ENCODE peak calls at places on chromosomes 12 and 14, in four cellular contexts. G, U, X and F are unnamed samples.

GRCh38 chr14:89276424-89276975 is 140.5 kb downstream of the FOXN3 start:
- DNase-seq in G (no peak), U (no peak), X (no peak), F (no peak)

GRCh38 chr12:113852273-113852672 is 113.9 kb downstream of the RBM19 start:
- DNase-seq in G (no peak), U (no peak), X (no peak), F (no peak)

GRCh38 chr14:85542623-85543022 is 12.7 kb downstream of the FLRT2 start:
- DNase-seq in G (no peak), U (no peak), X (no peak), F (no peak)

GRCh38 chr12:126506426-126507182 is 1441.4 kb downstream of the AACS start:
- DNase-seq in G (no peak), U (no peak), X (no peak), F (no peak)

GRCh38 chr12:42090899-42091298 is 53.8 kb downstream of the GXYLT1 start:
- DNase-seq in G (no peak), U (no peak), X (no peak), F (no peak)

GRCh38 chr14:91164676-91165075 is 50.8 kb downstream of the DGLUCY start:
- DNase-seq in G (no peak), U (peak; percentile 84), X (no peak), F (no peak)

GRCh38 chr12:7369274-7369729 is 65.4 kb downstream of the ACSM4 start:
- DNase-seq in G (no peak), U (peak; percentile 82), X (no peak), F (peak; percentile 56)

GRCh38 chr14:32419429-32419828 is 90.3 kb downstream of the AKAP6 start:
- DNase-seq in G (no peak), U (no peak), X (no peak), F (no peak)

GRCh38 chr12:110345176-110345651 is 58.3 kb downstream of the ANAPC7 start:
- DNase-seq in G (no peak), U (peak; percentile 69), X (no peak), F (no peak)

GRCh38 chr12:105968025-105968424 is 170.7 kb downstream of the NUAK1 start:
- DNase-seq in G (no peak), U (no peak), X (no peak), F (no peak)

GRCh38 chr12:101967506-101967905 is 90.1 kb downstream of the DRAM1 start:
- DNase-seq in G (no peak), U (no peak), X (no peak), F (no peak)

GRCh38 chr12:32264995-32265394 is 134.4 kb upstream of the FGD4 start:
- DNase-seq in G (no peak), U (no peak), X (no peak), F (no peak)

GRCh38 chr12:49323524-49324097 is 556 bp downstream of the TROAP start:
- DNase-seq in G (no peak), U (peak; percentile 12), X (no peak), F (no peak)

GRCh38 chr14:73249564-73250316 is 12.4 kb downstream of the PAPLN start:
- DNase-seq in G (no peak), U (no peak), X (no peak), F (peak; percentile 51)

GRCh38 chr12:14768823-14769405 is 34.4 kb downstream of the WBP11 start:
- DNase-seq in G (peak; percentile 33), U (no peak), X (peak; percentile 23), F (peak; percentile 76)

GRCh38 chr14:40058916-40059897 is 627.0 kb upstream of the FBXO33 start:
- DNase-seq in G (no peak), U (no peak), X (no peak), F (no peak)

GRCh38 chr12:22626429-22626828 is 1.5 kb downstream of the ETNK1 start:
- DNase-seq in G (no peak), U (no peak), X (no peak), F (no peak)

GRCh38 chr14:106844608-106845285 is 1318.4 kb downstream of the TMEM121 start:
- DNase-seq in G (peak; percentile 58), U (no peak), X (peak; percentile 83), F (peak; percentile 96)

GRCh38 chr12:4796218-4796617 is 76.0 kb downstream of the GALNT8 start:
- DNase-seq in G (no peak), U (no peak), X (no peak), F (no peak)
- H3K4me3 ChIP-seq in G (no peak overlapping the region), U (no peak overlapping the region), X (no peak overlapping the region), F (no peak overlapping the region)

DNA sequence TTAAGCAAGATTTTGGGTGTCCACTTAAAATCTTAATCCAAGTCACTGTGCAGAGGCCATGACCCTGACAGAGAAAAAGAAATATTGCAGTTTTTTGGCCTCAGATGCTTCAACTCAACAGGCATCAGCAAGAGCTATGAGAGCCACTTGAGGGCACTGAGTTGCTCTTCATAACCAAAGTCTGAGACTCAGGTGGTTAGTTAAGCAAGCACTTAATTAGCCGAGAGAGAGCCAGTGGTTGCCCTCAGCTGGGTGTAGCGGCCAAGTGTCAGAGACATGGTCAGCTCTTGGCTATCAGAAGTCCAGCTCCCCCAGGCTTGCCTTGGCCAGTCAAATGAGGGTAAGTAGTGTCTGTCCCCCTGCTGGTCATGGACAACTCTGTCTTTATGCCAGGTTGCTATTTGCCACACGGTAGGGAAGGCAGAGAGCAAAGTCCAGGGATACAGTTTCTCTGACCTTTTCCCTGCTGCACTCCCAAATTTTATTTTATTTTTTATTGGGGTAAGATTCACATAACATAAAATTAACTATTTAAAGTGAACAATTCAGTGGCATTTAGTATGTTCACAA is 9.0 kb upstream of the KRT71 start:
- DNase-seq in G (peak; percentile 41), U (no peak), X (no peak), F (peak; percentile 18)
- TF ChIP-seq CTCF in G (peak; percentile 25), U (no peak), X (no peak), F (no peak)

GRCh38 chr14:105314287-105315185 is at the start of gene PACS2:
- DNase-seq in G (peak; percentile 81), U (no peak), X (peak; percentile 75), F (peak; percentile 92)
- TF ChIP-seq POLR2A in G (peak; percentile 52), U (no peak), X (peak; percentile 30), F (no peak)

DNA sequence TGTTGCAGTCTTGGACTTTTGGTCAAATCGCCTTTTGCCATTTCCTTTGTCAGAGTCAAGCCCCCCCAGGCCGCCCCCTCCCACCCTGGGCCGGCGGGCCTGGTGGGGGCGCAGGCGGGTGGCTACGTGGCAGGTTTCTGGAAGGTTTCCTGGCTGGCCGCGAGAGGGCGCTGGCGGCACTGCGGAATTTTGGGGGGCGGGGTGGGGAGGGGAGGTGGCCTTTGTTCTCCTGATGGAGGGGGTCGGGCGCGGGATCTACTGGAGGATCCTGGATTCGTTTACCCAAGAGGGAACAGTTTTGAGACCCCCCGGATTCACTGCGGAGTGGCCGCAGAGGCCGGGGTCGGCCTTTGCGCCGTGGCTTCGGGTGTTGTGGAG is 1.2 kb downstream of the MEG3 start:
- DNase-seq in G (no peak), U (no peak), X (peak; percentile 48), F (no peak)
- H3K4me3 ChIP-seq in G (peak overlapping the region; percentile 47), U (peak overlapping the region; percentile 56), X (peak overlapping the region; percentile 49), F (peak overlapping the region; percentile 10)

GRCh38 chr14:77026166-77026929 is 2.2 kb downstream of the IRF2BPL start:
- DNase-seq in G (peak; percentile 75), U (no peak), X (peak; percentile 52), F (peak; percentile 90)

GRCh38 chr14:77028384-77029246 is at the start of gene IRF2BPL:
- DNase-seq in G (peak; percentile 99), U (peak; percentile 99), X (peak; percentile 99), F (peak; percentile 100)

GRCh38 chr14:77027538-77028383 is 747 bp downstream of the IRF2BPL start:
- DNase-seq in G (peak; percentile 81), U (peak; percentile 81), X (peak; percentile 89), F (peak; percentile 95)

GRCh38 chr14:77025744-77026165 is 2.8 kb downstream of the IRF2BPL start:
- DNase-seq in G (peak; percentile 50), U (no peak), X (peak; percentile 36), F (peak; percentile 84)

DNA sequence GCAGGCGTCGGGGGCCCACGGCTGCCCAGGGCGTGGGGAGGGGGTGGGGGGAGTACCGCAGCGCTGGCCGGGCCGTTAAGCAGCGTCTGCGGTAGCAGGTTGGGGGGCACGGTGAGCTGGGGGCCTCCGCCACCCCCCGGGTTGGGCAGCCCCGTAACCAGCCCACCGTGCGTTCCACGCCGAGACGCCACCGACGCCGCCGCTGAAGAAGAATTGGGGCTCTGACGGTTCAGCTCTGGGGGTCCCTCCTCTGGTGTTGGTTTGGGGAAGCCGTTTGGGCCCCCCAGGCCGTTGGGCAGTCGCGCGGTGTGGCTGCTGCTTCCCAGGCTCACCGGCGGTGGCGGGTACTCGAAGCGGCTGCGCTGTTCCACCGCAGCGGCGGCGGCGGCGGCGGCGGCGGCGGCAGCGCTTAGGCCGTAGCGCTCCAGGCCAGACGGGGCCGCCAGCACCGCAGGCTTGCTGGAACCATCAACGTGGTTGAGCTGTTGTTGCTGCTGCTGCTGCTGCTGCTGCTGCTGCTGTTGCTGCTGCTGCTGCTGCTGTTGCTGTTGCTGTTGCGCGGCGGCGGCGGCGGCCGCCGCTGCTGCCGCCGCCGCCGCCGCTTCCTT is 1.5 kb downstream of the IRF2BPL start:
- DNase-seq in G (peak; percentile 69), U (no peak), X (peak; percentile 50), F (peak; percentile 93)
- TF ChIP-seq CTCF in G (no peak), U (no peak), X (no peak), F (peak; percentile 27)

GRCh38 chr12:70467908-70468733 is 102.0 kb downstream of the KCNMB4 start:
- DNase-seq in G (no peak), U (no peak), X (no peak), F (peak; percentile 69)
- TF ChIP-seq POLR2A in G (no peak), U (no peak), X (no peak), F (no peak)

GRCh38 chr12:104276192-104277131 is 27.1 kb upstream of the EID3 start:
- DNase-seq in G (peak; percentile 64), U (no peak), X (no peak), F (no peak)
- H3K4me3 ChIP-seq in G (peak overlapping the region; percentile 25), U (peak overlapping the region; percentile 56), X (no peak overlapping the region), F (no peak overlapping the region)

GRCh38 chr14:75282166-75282547 is 3.5 kb downstream of the FOS start:
- DNase-seq in G (no peak), U (no peak), X (peak; percentile 71), F (no peak)

GRCh38 chr14:75283884-75284563 is 5.4 kb downstream of the FOS start:
- DNase-seq in G (peak; percentile 77), U (no peak), X (peak; percentile 73), F (peak; percentile 72)

GRCh38 chr14:75285331-75285730 is 6.7 kb downstream of the FOS start:
- DNase-seq in G (no peak), U (no peak), X (no peak), F (no peak)

GRCh38 chr14:75281691-75282000 is 3.0 kb downstream of the FOS start:
- DNase-seq in G (no peak), U (no peak), X (no peak), F (no peak)

GRCh38 chr14:75283162-75283883 is 4.7 kb downstream of the FOS start:
- DNase-seq in G (peak; percentile 89), U (no peak), X (peak; percentile 76), F (peak; percentile 76)
- TF ChIP-seq CTCF in G (no peak), U (no peak), X (no peak), F (no peak)

GRCh38 chr14:35365130-35366047 is 39.2 kb downstream of the NFKBIA start:
- DNase-seq in G (peak; percentile 75), U (no peak), X (peak; percentile 81), F (peak; percentile 82)
- TF ChIP-seq POLR2A in G (no peak), U (no peak), X (no peak), F (no peak)